ENCODE peak calls at places on chromosome 14, in eight cellular contexts. V, K, F, U, T, C, N and Q are unnamed samples.

GRCh38 chr14:39763402-39763890 is 331.2 kb upstream of the FBXO33 start:
- DNase-seq in V (no peak), K (no peak), F (no peak), U (no peak), T (no peak), C (no peak), N (no peak), Q (no peak)

GRCh38 chr14:48967419-48967818 is 618.8 kb downstream of the RPS29 start:
- DNase-seq in V (no peak), K (no peak), F (no peak), U (no peak), T (no peak), C (no peak), N (no peak), Q (no peak)

GRCh38 chr14:74846968-74847549 is 28.9 kb downstream of the PROX2 start:
- DNase-seq in V (no peak), K (no peak), F (no peak), U (no peak), T (no peak), C (no peak), N (peak; percentile 52), Q (no peak)

GRCh38 chr14:62763951-62764350 is 281.3 kb downstream of the KCNH5 start:
- DNase-seq in V (no peak), K (no peak), F (no peak), U (no peak), T (no peak), C (no peak), N (no peak), Q (no peak)

GRCh38 chr14:95482967-95483842 is 33.2 kb downstream of the SYNE3 start:
- DNase-seq in V (peak; percentile 22), K (peak; percentile 60), F (peak; percentile 51), U (no peak), T (peak; percentile 67), C (no peak), N (peak; percentile 97), Q (peak; percentile 26)

GRCh38 chr14:34874386-34875030 is 652 bp downstream of the BAZ1A start:
- DNase-seq in V (no peak), K (peak; percentile 84), F (peak; percentile 57), U (no peak), T (peak; percentile 52), C (peak; percentile 40), N (peak; percentile 60), Q (peak; percentile 61)

GRCh38 chr14:54177861-54178591 is 218.8 kb upstream of the CDKN3 start:
- DNase-seq in V (no peak), K (no peak), F (no peak), U (no peak), T (no peak), C (no peak), N (no peak), Q (no peak)

GRCh38 chr14:56057071-56057865 is 60.9 kb upstream of the PELI2 start:
- DNase-seq in V (no peak), K (no peak), F (no peak), U (no peak), T (no peak), C (no peak), N (no peak), Q (no peak)

GRCh38 chr14:99595034-99595433 is 9.0 kb downstream of the CCDC85C start:
- DNase-seq in V (no peak), K (no peak), F (no peak), U (no peak), T (no peak), C (no peak), N (no peak), Q (no peak)

GRCh38 chr14:105141486-105142281 is 26.9 kb downstream of the JAG2 start:
- DNase-seq in V (no peak), K (peak; percentile 30), F (no peak), U (no peak), T (no peak), C (no peak), N (no peak), Q (no peak)

GRCh38 chr14:44989497-44990440 is 27.8 kb downstream of the TOGARAM1 start:
- DNase-seq in V (no peak), K (no peak), F (no peak), U (no peak), T (no peak), C (no peak), N (no peak), Q (no peak)

GRCh38 chr14:68548194-68549056 is 244.4 kb downstream of the ZFP36L1 start:
- DNase-seq in V (peak; percentile 96), K (peak; percentile 56), F (peak; percentile 73), U (no peak), T (peak; percentile 48), C (no peak), N (peak; percentile 99), Q (peak; percentile 36)

GRCh38 chr14:77372304-77372841 is 4.5 kb downstream of the TMED8 start:
- DNase-seq in V (no peak), K (no peak), F (no peak), U (no peak), T (no peak), C (no peak), N (peak; percentile 65), Q (no peak)

GRCh38 chr14:103103461-103104388 is 9.2 kb downstream of the EXOC3L4 start:
- DNase-seq in V (peak; percentile 27), K (peak; percentile 79), F (peak; percentile 71), U (no peak), T (peak; percentile 87), C (no peak), N (peak; percentile 73), Q (no peak)

GRCh38 chr14:46499521-46499920 is 152.1 kb downstream of the RPL10L start:
- DNase-seq in V (no peak), K (no peak), F (no peak), U (no peak), T (no peak), C (no peak), N (no peak), Q (no peak)

GRCh38 chr14:53180272-53181221 is 27.4 kb upstream of the DDHD1 start:
- DNase-seq in V (no peak), K (peak; percentile 88), F (no peak), U (peak; percentile 50), T (no peak), C (peak; percentile 1), N (peak; percentile 33), Q (no peak)

GRCh38 chr14:104214819-104215218 is 76.4 kb downstream of the KIF26A start:
- DNase-seq in V (no peak), K (no peak), F (no peak), U (no peak), T (no peak), C (no peak), N (no peak), Q (no peak)

GRCh38 chr14:50355692-50356091 is 41.0 kb downstream of the CDKL1 start:
- DNase-seq in V (no peak), K (no peak), F (no peak), U (no peak), T (no peak), C (no peak), N (no peak), Q (no peak)

GRCh38 chr14:35408026-35408425 is 3.5 kb upstream of the NFKBIA start:
- DNase-seq in V (no peak), K (no peak), F (no peak), U (no peak), T (no peak), C (no peak), N (no peak), Q (no peak)

GRCh38 chr14:48035836-48036235 is 360.4 kb upstream of the MDGA2 start:
- DNase-seq in V (no peak), K (peak; percentile 88), F (no peak), U (no peak), T (no peak), C (no peak), N (no peak), Q (no peak)

GRCh38 chr14:28941758-28942157 is 175.2 kb downstream of the FOXG1 start:
- DNase-seq in V (no peak), K (no peak), F (no peak), U (no peak), T (no peak), C (no peak), N (no peak), Q (no peak)

GRCh38 chr14:89447182-89447970 is 30.3 kb upstream of the FOXN3 start:
- DNase-seq in V (no peak), K (no peak), F (no peak), U (no peak), T (no peak), C (no peak), N (no peak), Q (no peak)

GRCh38 chr14:84128025-84128424 is 1401.9 kb upstream of the FLRT2 start:
- DNase-seq in V (no peak), K (no peak), F (no peak), U (no peak), T (no peak), C (no peak), N (no peak), Q (no peak)

GRCh38 chr14:102824832-102825231 is 47.6 kb downstream of the TRAF3 start:
- DNase-seq in V (peak; percentile 65), K (no peak), F (no peak), U (no peak), T (no peak), C (no peak), N (no peak), Q (no peak)

GRCh38 chr14:93160353-93160801 is 24.3 kb downstream of the MOAP1 start:
- DNase-seq in V (no peak), K (peak; percentile 73), F (peak; percentile 55), U (no peak), T (no peak), C (no peak), N (no peak), Q (no peak)

GRCh38 chr14:64508215-64508776 is 3.7 kb downstream of the ZBTB1 start:
- DNase-seq in V (no peak), K (no peak), F (no peak), U (no peak), T (no peak), C (no peak), N (no peak), Q (no peak)
- H3K27ac ChIP-seq in V (peak overlapping the region; percentile 98), K (no peak overlapping the region), F (no peak overlapping the region), U (peak overlapping the region; percentile 17), T (no peak overlapping the region), C (no peak overlapping the region), N (no peak overlapping the region), Q (no peak overlapping the region)

GRCh38 chr14:61103541-61104339 is 122.7 kb downstream of the SLC38A6 start:
- DNase-seq in V (peak; percentile 63), K (peak; percentile 78), F (peak; percentile 52), U (no peak), T (no peak), C (no peak), N (peak; percentile 99), Q (no peak)
- H3K27ac ChIP-seq in V (peak overlapping the region; percentile 96), K (peak overlapping the region; percentile 84), F (no peak overlapping the region), U (no peak overlapping the region), T (peak overlapping the region; percentile 61), C (no peak overlapping the region), N (peak overlapping the region; percentile 90), Q (no peak overlapping the region)

DNA sequence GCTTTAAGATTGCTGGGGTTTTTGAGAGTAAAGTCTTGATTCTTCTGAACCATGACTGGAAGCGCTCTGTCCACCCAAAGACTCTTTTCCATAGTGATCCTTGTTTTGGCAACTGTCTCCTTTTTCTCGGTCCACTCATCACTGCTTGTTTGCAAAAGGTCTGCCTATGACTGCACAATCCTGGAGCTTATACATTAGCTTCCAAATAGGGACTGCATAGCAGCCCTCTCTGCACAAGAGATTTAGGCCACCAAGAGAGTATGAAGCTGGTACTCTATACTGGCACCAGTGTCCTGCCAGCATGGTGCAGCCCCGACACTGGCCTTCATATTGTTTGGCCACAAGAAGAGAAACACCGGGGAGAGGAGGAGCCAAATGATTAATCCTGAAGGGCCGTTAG is 99.1 kb downstream of the AKAP6 start:
- DNase-seq in V (no peak), K (no peak), F (no peak), U (no peak), T (no peak), C (no peak), N (no peak), Q (no peak)
- H3K27ac ChIP-seq in V (no peak overlapping the region), K (no peak overlapping the region), F (no peak overlapping the region), U (no peak overlapping the region), T (no peak overlapping the region), C (no peak overlapping the region), N (no peak overlapping the region), Q (no peak overlapping the region)

GRCh38 chr14:31047503-31047902 is 21.3 kb upstream of the STRN3 start:
- DNase-seq in V (no peak), K (no peak), F (no peak), U (no peak), T (no peak), C (no peak), N (no peak), Q (no peak)
- H3K27ac ChIP-seq in V (no peak overlapping the region), K (no peak overlapping the region), F (no peak overlapping the region), U (no peak overlapping the region), T (no peak overlapping the region), C (no peak overlapping the region), N (no peak overlapping the region), Q (no peak overlapping the region)